ENCODE peak calls at places on chromosomes 16 and 17, in nine cellular contexts. One of them, this sample, is unnamed. For H3K4me1, the result is how much of the 10 kb centered on the place peaks cover.

GRCh38 chr17:50164697-50164988 is 1.2 kb upstream of the SGCA start:
- DNase-seq in body of pancreas: no peak
- DNase-seq in cardiac muscle cell: no peak
- DNase-seq in lung: no peak
- DNase-seq in mucosa of descending colon: no peak
- DNase-seq in BE2C: no peak
- DNase-seq in tibial artery: no peak
- DNase-seq in left ventricle myocardium inferior: no peak
- DNase-seq in fibroblast of lung: no peak
- DNase-seq in this sample: no peak

GRCh38 chr16:57807968-57808528 is 5.8 kb upstream of the KIFC3 start:
- DNase-seq in tibial artery: peak
- DNase-seq in fibroblast of lung: peak
- DNase-seq in left ventricle myocardium inferior: peak
- DNase-seq in cardiac muscle cell: peak
- DNase-seq in body of pancreas: peak
- DNase-seq in BE2C: peak
- DNase-seq in mucosa of descending colon: peak
- DNase-seq in lung: peak
- DNase-seq in this sample: peak

GRCh38 chr17:72244494-72244893 is 123.7 kb downstream of the SOX9 start:
- DNase-seq in left ventricle myocardium inferior: no peak
- DNase-seq in fibroblast of lung: peak
- DNase-seq in tibial artery: no peak
- DNase-seq in body of pancreas: no peak
- DNase-seq in lung: no peak
- DNase-seq in BE2C: no peak
- DNase-seq in mucosa of descending colon: no peak
- DNase-seq in cardiac muscle cell: no peak
- DNase-seq in this sample: no peak

GRCh38 chr16:82533161-82533560 is 93.6 kb upstream of the CDH13 start:
- DNase-seq in cardiac muscle cell: no peak
- DNase-seq in tibial artery: no peak
- DNase-seq in left ventricle myocardium inferior: no peak
- DNase-seq in fibroblast of lung: no peak
- DNase-seq in body of pancreas: no peak
- DNase-seq in lung: no peak
- DNase-seq in BE2C: no peak
- DNase-seq in mucosa of descending colon: no peak
- DNase-seq in this sample: no peak

GRCh38 chr17:1673041-1673790 is 11.5 kb downstream of the PRPF8 start:
- DNase-seq in lung: no peak
- DNase-seq in fibroblast of lung: no peak
- DNase-seq in body of pancreas: no peak
- DNase-seq in mucosa of descending colon: no peak
- DNase-seq in BE2C: no peak
- DNase-seq in tibial artery: no peak
- DNase-seq in left ventricle myocardium inferior: no peak
- DNase-seq in cardiac muscle cell: no peak
- DNase-seq in this sample: no peak

GRCh38 chr17:75970011-75970523 is 8.9 kb downstream of the ACOX1 start:
- DNase-seq in body of pancreas: no peak
- DNase-seq in cardiac muscle cell: no peak
- DNase-seq in BE2C: no peak
- DNase-seq in tibial artery: no peak
- DNase-seq in left ventricle myocardium inferior: no peak
- DNase-seq in lung: no peak
- DNase-seq in fibroblast of lung: no peak
- DNase-seq in mucosa of descending colon: no peak
- DNase-seq in this sample: no peak

GRCh38 chr17:51322390-51323029 is 62.2 kb downstream of the UTP18 start:
- DNase-seq in mucosa of descending colon: no peak
- DNase-seq in fibroblast of lung: no peak
- DNase-seq in cardiac muscle cell: peak
- DNase-seq in lung: no peak
- DNase-seq in body of pancreas: no peak
- DNase-seq in BE2C: peak
- DNase-seq in tibial artery: no peak
- DNase-seq in left ventricle myocardium inferior: no peak
- DNase-seq in this sample: no peak

GRCh38 chr16:67395458-67396158 is 2.3 kb upstream of the TPPP3 start:
- DNase-seq in body of pancreas: peak
- DNase-seq in tibial artery: no peak
- DNase-seq in fibroblast of lung: no peak
- DNase-seq in mucosa of descending colon: no peak
- DNase-seq in cardiac muscle cell: no peak
- DNase-seq in lung: no peak
- DNase-seq in left ventricle myocardium inferior: no peak
- DNase-seq in BE2C: peak
- DNase-seq in this sample: no peak

GRCh38 chr16:49023095-49023494 is 258.5 kb downstream of the CBLN1 start:
- DNase-seq in BE2C: no peak
- DNase-seq in tibial artery: no peak
- DNase-seq in left ventricle myocardium inferior: no peak
- DNase-seq in body of pancreas: peak
- DNase-seq in cardiac muscle cell: no peak
- DNase-seq in mucosa of descending colon: peak
- DNase-seq in lung: no peak
- DNase-seq in fibroblast of lung: peak
- DNase-seq in this sample: no peak

DNA sequence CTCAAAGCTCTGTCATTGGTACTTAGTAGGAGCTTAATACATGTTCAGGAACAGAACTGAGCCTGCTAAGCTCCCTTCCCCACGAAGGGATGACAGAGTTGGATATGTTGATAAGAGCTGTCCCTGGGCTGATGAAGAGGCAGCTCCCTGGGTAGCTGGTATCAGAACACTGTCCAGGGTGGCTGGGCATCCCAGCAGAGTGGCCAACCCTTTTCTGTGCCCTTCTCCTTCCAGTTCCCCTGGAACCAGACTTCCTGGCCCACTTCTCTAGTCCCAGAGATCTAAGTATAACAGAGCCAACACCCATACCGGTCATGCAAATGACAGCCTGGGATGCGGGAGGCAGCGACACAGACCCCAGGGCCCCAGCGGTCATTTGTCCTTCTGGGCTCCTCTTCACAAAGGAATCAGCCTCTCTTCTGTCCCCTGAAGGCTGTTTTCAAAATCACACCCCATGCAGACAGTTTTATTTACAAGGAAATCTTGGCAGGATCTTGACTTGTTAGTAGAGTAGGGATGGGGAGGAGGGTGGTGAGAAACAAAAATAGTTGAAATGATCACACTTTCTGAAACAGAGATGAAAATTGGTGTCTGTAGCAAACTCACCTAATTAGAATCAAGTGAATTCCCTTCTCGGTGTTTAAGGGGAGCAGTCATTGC is 1.4 kb upstream of the RHBDL3 start:
- DNase-seq in mucosa of descending colon: no peak
- DNase-seq in tibial artery: no peak
- DNase-seq in body of pancreas: no peak
- DNase-seq in BE2C: no peak
- DNase-seq in lung: no peak
- DNase-seq in left ventricle myocardium inferior: no peak
- DNase-seq in fibroblast of lung: no peak
- DNase-seq in cardiac muscle cell: no peak
- DNase-seq in this sample: no peak
- TF ChIP-seq CTCF in mucosa of descending colon: no peak
- TF ChIP-seq CTCF in tibial artery: no peak
- TF ChIP-seq CTCF in body of pancreas: no peak
- TF ChIP-seq CTCF in BE2C: peak
- TF ChIP-seq CTCF in lung: no peak
- TF ChIP-seq CTCF in left ventricle myocardium inferior: no peak
- TF ChIP-seq CTCF in fibroblast of lung: peak
- TF ChIP-seq CTCF in cardiac muscle cell: peak
- TF ChIP-seq CTCF in this sample: no peak

GRCh38 chr16:12901597-12902436 is at the start of gene SHISA9:
- DNase-seq in BE2C: no peak
- DNase-seq in body of pancreas: no peak
- DNase-seq in cardiac muscle cell: peak
- DNase-seq in tibial artery: no peak
- DNase-seq in mucosa of descending colon: no peak
- DNase-seq in lung: no peak
- DNase-seq in left ventricle myocardium inferior: no peak
- DNase-seq in fibroblast of lung: no peak
- DNase-seq in this sample: no peak
- H3K4me1 ChIP-seq in BE2C: under half
- H3K4me1 ChIP-seq in body of pancreas: under half
- H3K4me1 ChIP-seq in cardiac muscle cell: under half
- H3K4me1 ChIP-seq in tibial artery: under half
- H3K4me1 ChIP-seq in mucosa of descending colon: under half
- H3K4me1 ChIP-seq in lung: under half
- H3K4me1 ChIP-seq in left ventricle myocardium inferior: under half
- H3K4me1 ChIP-seq in fibroblast of lung: under half
- H3K4me1 ChIP-seq in this sample: under half

GRCh38 chr16:52526429-52526828 is 20.5 kb downstream of the TOX3 start:
- DNase-seq in left ventricle myocardium inferior: no peak
- DNase-seq in body of pancreas: no peak
- DNase-seq in fibroblast of lung: no peak
- DNase-seq in BE2C: no peak
- DNase-seq in cardiac muscle cell: no peak
- DNase-seq in lung: no peak
- DNase-seq in mucosa of descending colon: no peak
- DNase-seq in tibial artery: no peak
- DNase-seq in this sample: no peak

GRCh38 chr16:52518884-52519283 is 28.1 kb downstream of the TOX3 start:
- DNase-seq in fibroblast of lung: no peak
- DNase-seq in tibial artery: no peak
- DNase-seq in mucosa of descending colon: no peak
- DNase-seq in body of pancreas: no peak
- DNase-seq in cardiac muscle cell: no peak
- DNase-seq in lung: no peak
- DNase-seq in BE2C: no peak
- DNase-seq in left ventricle myocardium inferior: no peak
- DNase-seq in this sample: no peak

GRCh38 chr16:52526830-52527229 is 20.1 kb downstream of the TOX3 start:
- DNase-seq in fibroblast of lung: no peak
- DNase-seq in mucosa of descending colon: no peak
- DNase-seq in tibial artery: no peak
- DNase-seq in body of pancreas: no peak
- DNase-seq in lung: no peak
- DNase-seq in BE2C: no peak
- DNase-seq in left ventricle myocardium inferior: no peak
- DNase-seq in cardiac muscle cell: no peak
- DNase-seq in this sample: no peak

DNA sequence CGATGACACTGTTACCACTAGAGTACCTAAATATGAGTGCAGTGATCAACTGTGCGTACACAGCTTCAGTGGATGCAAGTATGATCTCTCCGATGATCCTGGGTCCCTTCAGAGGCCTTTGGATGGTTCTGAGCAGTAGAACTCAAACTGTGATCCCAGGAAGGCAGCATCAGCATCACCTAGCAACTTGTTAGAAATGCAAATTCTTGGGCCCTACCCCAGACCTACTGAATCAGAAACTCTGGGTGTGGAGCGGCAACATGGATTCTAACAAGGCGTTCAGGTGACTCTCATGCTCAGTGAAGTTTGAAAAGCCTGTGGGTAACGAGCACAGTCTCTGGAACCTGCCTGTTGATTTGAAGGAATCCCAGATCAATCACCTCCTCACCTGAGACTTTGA is 25.4 kb downstream of the TOX3 start:
- DNase-seq in lung: no peak
- DNase-seq in body of pancreas: no peak
- DNase-seq in BE2C: no peak
- DNase-seq in cardiac muscle cell: no peak
- DNase-seq in tibial artery: no peak
- DNase-seq in mucosa of descending colon: no peak
- DNase-seq in left ventricle myocardium inferior: no peak
- DNase-seq in fibroblast of lung: no peak
- DNase-seq in this sample: no peak
- TF ChIP-seq CTCF in lung: no peak
- TF ChIP-seq CTCF in body of pancreas: no peak
- TF ChIP-seq CTCF in BE2C: no peak
- TF ChIP-seq CTCF in cardiac muscle cell: no peak
- TF ChIP-seq CTCF in tibial artery: no peak
- TF ChIP-seq CTCF in mucosa of descending colon: no peak
- TF ChIP-seq CTCF in left ventricle myocardium inferior: no peak
- TF ChIP-seq CTCF in fibroblast of lung: no peak
- TF ChIP-seq CTCF in this sample: no peak

GRCh38 chr17:78168906-78169793 is 769 bp downstream of the SYNGR2 start:
- DNase-seq in fibroblast of lung: no peak
- DNase-seq in cardiac muscle cell: peak
- DNase-seq in tibial artery: peak
- DNase-seq in body of pancreas: peak
- DNase-seq in left ventricle myocardium inferior: peak
- DNase-seq in mucosa of descending colon: peak
- DNase-seq in lung: peak
- DNase-seq in BE2C: peak
- DNase-seq in this sample: peak

GRCh38 chr17:78172284-78173024 is 4.1 kb downstream of the SYNGR2 start:
- DNase-seq in lung: peak
- DNase-seq in mucosa of descending colon: peak
- DNase-seq in BE2C: no peak
- DNase-seq in tibial artery: peak
- DNase-seq in cardiac muscle cell: peak
- DNase-seq in left ventricle myocardium inferior: peak
- DNase-seq in fibroblast of lung: no peak
- DNase-seq in body of pancreas: peak
- DNase-seq in this sample: peak

GRCh38 chr17:78173025-78173715 is 4.8 kb downstream of the SYNGR2 start:
- DNase-seq in tibial artery: no peak
- DNase-seq in body of pancreas: no peak
- DNase-seq in fibroblast of lung: no peak
- DNase-seq in cardiac muscle cell: peak
- DNase-seq in left ventricle myocardium inferior: no peak
- DNase-seq in lung: no peak
- DNase-seq in mucosa of descending colon: peak
- DNase-seq in BE2C: no peak
- DNase-seq in this sample: peak

GRCh38 chr17:78174332-78174869 is 6.0 kb downstream of the SYNGR2 start:
- DNase-seq in BE2C: no peak
- DNase-seq in left ventricle myocardium inferior: peak
- DNase-seq in mucosa of descending colon: peak
- DNase-seq in lung: peak
- DNase-seq in tibial artery: peak
- DNase-seq in cardiac muscle cell: no peak
- DNase-seq in body of pancreas: peak
- DNase-seq in fibroblast of lung: no peak
- DNase-seq in this sample: peak

DNA sequence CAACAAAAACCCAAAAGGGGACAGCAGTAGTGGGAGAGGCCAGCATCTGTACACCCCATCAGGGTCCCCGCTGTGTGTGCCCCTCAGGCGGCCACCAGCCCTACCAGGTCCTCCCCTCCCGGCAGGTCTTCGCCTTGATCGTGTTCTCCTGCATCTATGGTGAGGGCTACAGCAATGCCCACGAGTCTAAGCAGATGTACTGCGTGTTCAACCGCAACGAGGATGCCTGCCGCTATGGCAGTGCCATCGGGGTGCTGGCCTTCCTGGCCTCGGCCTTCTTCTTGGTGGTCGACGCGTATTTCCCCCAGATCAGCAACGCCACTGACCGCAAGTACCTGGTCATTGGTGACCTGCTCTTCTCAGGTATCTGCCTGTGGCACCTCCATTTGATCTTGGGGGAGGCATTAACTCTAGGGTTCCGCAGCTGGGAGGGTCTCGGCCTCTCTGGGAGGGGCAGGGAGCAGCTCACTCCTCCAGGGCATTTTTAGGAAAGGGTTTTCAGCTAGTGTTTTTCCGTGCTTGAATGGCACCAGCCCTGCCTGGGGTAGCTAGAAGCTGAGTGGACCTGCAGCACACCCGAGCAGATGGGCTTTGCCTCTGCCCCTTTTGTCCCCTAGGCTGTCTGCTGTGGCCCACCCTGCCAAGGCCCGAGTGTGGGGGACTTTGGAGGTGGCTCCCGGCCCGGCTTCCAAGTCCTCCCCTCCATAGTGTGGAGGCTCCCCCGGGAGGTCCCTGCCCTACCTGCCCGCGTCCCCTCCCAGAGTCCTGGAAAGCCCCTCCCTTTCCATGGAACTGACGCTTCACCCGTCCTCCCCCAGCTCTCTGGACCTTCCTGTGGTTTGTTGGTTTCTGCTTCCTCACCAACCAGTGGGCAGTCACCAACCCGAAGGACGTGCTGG is 2.6 kb downstream of the SYNGR2 start:
- DNase-seq in lung: no peak
- DNase-seq in tibial artery: no peak
- DNase-seq in cardiac muscle cell: no peak
- DNase-seq in BE2C: no peak
- DNase-seq in left ventricle myocardium inferior: no peak
- DNase-seq in body of pancreas: no peak
- DNase-seq in fibroblast of lung: no peak
- DNase-seq in mucosa of descending colon: peak
- DNase-seq in this sample: no peak
- H3K4me1 ChIP-seq in lung: under half
- H3K4me1 ChIP-seq in tibial artery: under half
- H3K4me1 ChIP-seq in cardiac muscle cell: under half
- H3K4me1 ChIP-seq in BE2C: under half
- H3K4me1 ChIP-seq in left ventricle myocardium inferior: half or more
- H3K4me1 ChIP-seq in body of pancreas: half or more
- H3K4me1 ChIP-seq in fibroblast of lung: under half
- H3K4me1 ChIP-seq in mucosa of descending colon: half or more
- H3K4me1 ChIP-seq in this sample: half or more